ENCODE peak calls at places on chromosome 19, in four cellular contexts. S is naive thymus-derived CD8-positive, alpha-beta T cell; A is stimulated activated CD4-positive, alpha-beta T cell treated with anti-CD3 and anti-CD28 coated beads, Interleukin-1b, Interleukin-23, amount 100 ng/mL, for 24 hours; K is SK-N-SH. E is an unnamed sample.

GRCh38 chr19:4375620-4376228 is 24.6 kb downstream of the SH3GL1 start:
- DNase-seq in S (no peak), A (no peak), K (peak), E (peak)

GRCh38 chr19:29571181-29571580 is 34.9 kb upstream of the POP4 start:
- DNase-seq in S (no peak), A (no peak), K (no peak), E (no peak)

GRCh38 chr19:19321143-19321577 is 531 bp downstream of the MAU2 start:
- DNase-seq in S (no peak), A (no peak), K (peak), E (no peak)

GRCh38 chr19:31154021-31154420 is 195.2 kb downstream of the TSHZ3 start:
- DNase-seq in S (no peak), A (no peak), K (no peak), E (no peak)

GRCh38 chr19:55391702-55392615 is 6.2 kb downstream of the RPL28 start:
- DNase-seq in S (no peak), A (no peak), K (peak), E (no peak)

GRCh38 chr19:10114651-10115391 is 3.3 kb downstream of the P2RY11 start:
- DNase-seq in S (no peak), A (no peak), K (peak), E (no peak)

GRCh38 chr19:14112809-14113385 is 4.7 kb downstream of the PRKACA start:
- DNase-seq in S (no peak), A (no peak), K (no peak), E (no peak)

GRCh38 chr19:45769821-45770191 is 754 bp upstream of the SIX5 start:
- DNase-seq in S (peak), A (no peak), K (no peak), E (no peak)

GRCh38 chr19:17902701-17903100 is 30.1 kb upstream of the CCDC124 start:
- DNase-seq in S (no peak), A (no peak), K (no peak), E (no peak)

GRCh38 chr19:45885556-45886426 is at the start of gene IRF2BP1:
- DNase-seq in S (peak), A (peak), K (peak), E (peak)

GRCh38 chr19:49538643-49539042 is 10.8 kb downstream of the RCN3 start:
- DNase-seq in S (no peak), A (no peak), K (no peak), E (no peak)

GRCh38 chr19:5293607-5294089 is 47.0 kb downstream of the PTPRS start:
- DNase-seq in S (no peak), A (no peak), K (peak), E (peak)